ENCODE peak calls at places on chromosomes 3 and 15, in eight cellular contexts. G is mesothelial cell of epicardium; E is stomach; P is foreskin keratinocyte; O is Peyer's patch; R is AG10803; V is astrocyte of the hippocampus; C is stimulated activated CD8-positive, alpha-beta memory T cell treated with anti-CD3 and anti-CD28 coated beads, Interleukin-7, amount 100 ng/mL, for 1 hour. Y is an unnamed sample.

GRCh38 chr15:89910891-89911626 is 1.7 kb downstream of the ARPIN start:
- DNase-seq in G (no peak), E (no peak), P (no peak), O (peak), R (no peak), V (no peak), C (no peak), Y (no peak)

GRCh38 chr3:48739955-48740823 is 23.2 kb upstream of the IP6K2 start:
- DNase-seq in G (peak), E (peak), P (no peak), O (peak), R (peak), V (peak), C (no peak), Y (peak)

GRCh38 chr3:33787328-33788009 is 11.0 kb upstream of the PDCD6IP start:
- DNase-seq in G (peak), E (peak), P (no peak), O (peak), R (peak), V (peak), C (peak), Y (peak)

GRCh38 chr3:114624676-114625181 is 330.9 kb downstream of the TIGIT start:
- DNase-seq in G (no peak), E (peak), P (no peak), O (peak), R (peak), V (peak), C (no peak), Y (peak)

GRCh38 chr3:48318831-48319512 is 14.5 kb downstream of the SPINK8 start:
- DNase-seq in G (no peak), E (no peak), P (no peak), O (no peak), R (no peak), V (no peak), C (no peak), Y (no peak)

GRCh38 chr3:184344579-184345350 is 7.4 kb downstream of the FAM131A start:
- DNase-seq in G (no peak), E (no peak), P (no peak), O (no peak), R (no peak), V (no peak), C (no peak), Y (no peak)

GRCh38 chr15:58171476-58172061 is 33.4 kb downstream of the AQP9 start:
- DNase-seq in G (no peak), E (no peak), P (no peak), O (no peak), R (no peak), V (no peak), C (no peak), Y (no peak)

GRCh38 chr15:80251505-80252280 is at the start of gene CTXND1:
- DNase-seq in G (peak), E (no peak), P (no peak), O (no peak), R (no peak), V (peak), C (no peak), Y (no peak)

GRCh38 chr3:79497447-79498111 is 270.2 kb downstream of the ROBO1 start:
- DNase-seq in G (no peak), E (no peak), P (no peak), O (no peak), R (peak), V (peak), C (no peak), Y (no peak)

GRCh38 chr3:171775943-171776342 is 34.3 kb downstream of the PLD1 start:
- DNase-seq in G (no peak), E (no peak), P (no peak), O (no peak), R (no peak), V (no peak), C (no peak), Y (no peak)

GRCh38 chr3:185126201-185126600 is 26.7 kb downstream of the C3orf70 start:
- DNase-seq in G (no peak), E (no peak), P (no peak), O (no peak), R (no peak), V (no peak), C (no peak), Y (no peak)

GRCh38 chr15:23482228-23482627 is 35.2 kb upstream of the GOLGA6L2 start:
- DNase-seq in G (no peak), E (no peak), P (no peak), O (no peak), R (no peak), V (no peak), C (no peak), Y (no peak)

GRCh38 chr3:40414270-40414669 is 27.3 kb downstream of the ENTPD3 start:
- DNase-seq in G (no peak), E (no peak), P (no peak), O (no peak), R (no peak), V (no peak), C (no peak), Y (no peak)

GRCh38 chr3:130539005-130539404 is 22.0 kb downstream of the COL6A6 start:
- DNase-seq in G (peak), E (peak), P (no peak), O (peak), R (peak), V (peak), C (no peak), Y (peak)

GRCh38 chr15:69265347-69265955 is 33.3 kb upstream of the PAQR5 start:
- DNase-seq in G (no peak), E (no peak), P (no peak), O (no peak), R (peak), V (peak), C (no peak), Y (peak)

GRCh38 chr3:179069762-179070390 is 1.7 kb downstream of the ZMAT3 start:
- DNase-seq in G (no peak), E (no peak), P (no peak), O (no peak), R (peak), V (peak), C (no peak), Y (peak)